ENCODE peak calls at places on chromosome 5, in eight cellular contexts. H is KBM-7, C is left cardiac atrium, F is NCI-H774, M is posterior cingulate gyrus, K is neuronal stem cell, J is IMR-90, P is vagina. E is an unnamed sample.

GRCh38 chr5:14353661-14354474 is 210.7 kb downstream of the TRIO start:
- DNase-seq in H (no peak), C (no peak), F (no peak), M (no peak), K (no peak), J (no peak), P (no peak), E (no peak)

GRCh38 chr5:23506329-23507236 is 826 bp upstream of the PRDM9 start:
- DNase-seq in H (no peak), C (no peak), F (peak; percentile 78), M (no peak), K (no peak), J (no peak), P (no peak), E (peak; percentile 38)

GRCh38 chr5:143679777-143680176 is 132.2 kb upstream of the HMHB1 start:
- DNase-seq in H (no peak), C (no peak), F (no peak), M (no peak), K (no peak), J (peak; percentile 56), P (no peak), E (no peak)

GRCh38 chr5:176319827-176320554 is 41.6 kb downstream of the KIAA1191 start:
- DNase-seq in H (peak; percentile 14), C (no peak), F (no peak), M (no peak), K (no peak), J (peak; percentile 6), P (no peak), E (no peak)

GRCh38 chr5:127409923-127410675 is 107.3 kb upstream of the PRRC1 start:
- DNase-seq in H (no peak), C (no peak), F (no peak), M (no peak), K (no peak), J (no peak), P (no peak), E (no peak)

GRCh38 chr5:135092476-135092875 is 58.4 kb upstream of the PITX1 start:
- DNase-seq in H (no peak), C (no peak), F (no peak), M (no peak), K (no peak), J (no peak), P (no peak), E (no peak)

GRCh38 chr5:1545798-1546355 is 22.1 kb upstream of the LPCAT1 start:
- DNase-seq in H (no peak), C (no peak), F (peak; percentile 99), M (no peak), K (no peak), J (no peak), P (no peak), E (no peak)

GRCh38 chr5:141234109-141234508 is 11.0 kb downstream of the PCDHB14 start:
- DNase-seq in H (no peak), C (no peak), F (no peak), M (no peak), K (no peak), J (peak; percentile 3), P (no peak), E (no peak)

GRCh38 chr5:150778517-150779396 is at the start of gene SMIM3:
- DNase-seq in H (peak; percentile 73), C (peak; percentile 87), F (peak; percentile 19), M (peak; percentile 55), K (peak; percentile 71), J (peak; percentile 63), P (no peak), E (peak; percentile 43)

GRCh38 chr5:166358127-166358840 is 1933.2 kb upstream of the WWC1 start:
- DNase-seq in H (no peak), C (no peak), F (no peak), M (no peak), K (no peak), J (no peak), P (no peak), E (no peak)

GRCh38 chr5:80318212-80318611 is 1.6 kb upstream of the SPZ1 start:
- DNase-seq in H (no peak), C (no peak), F (no peak), M (peak; percentile 29), K (no peak), J (peak; percentile 28), P (no peak), E (no peak)

GRCh38 chr5:76874088-76874581 is 24.3 kb downstream of the S100Z start:
- DNase-seq in H (peak; percentile 81), C (no peak), F (peak; percentile 78), M (no peak), K (no peak), J (no peak), P (no peak), E (no peak)

GRCh38 chr5:143207563-143208364 is 195.7 kb downstream of the NR3C1 start:
- DNase-seq in H (no peak), C (no peak), F (no peak), M (no peak), K (no peak), J (peak; percentile 15), P (no peak), E (no peak)

GRCh38 chr5:112637343-112637742 is 100.3 kb upstream of the APC start:
- DNase-seq in H (no peak), C (no peak), F (no peak), M (no peak), K (no peak), J (no peak), P (no peak), E (no peak)

GRCh38 chr5:164637931-164638521 is 1132.6 kb downstream of the MAT2B start:
- DNase-seq in H (no peak), C (no peak), F (no peak), M (no peak), K (no peak), J (no peak), P (no peak), E (no peak)

GRCh38 chr5:180804129-180804601 is 1.6 kb upstream of the MGAT1 start:
- DNase-seq in H (no peak), C (no peak), F (no peak), M (no peak), K (no peak), J (no peak), P (no peak), E (no peak)

GRCh38 chr5:63570752-63571151 is 391.5 kb downstream of the HTR1A start:
- DNase-seq in H (no peak), C (no peak), F (no peak), M (no peak), K (no peak), J (no peak), P (no peak), E (no peak)

GRCh38 chr5:147483197-147483790 is 26.6 kb downstream of the DPYSL3 start:
- DNase-seq in H (no peak), C (no peak), F (peak; percentile 89), M (no peak), K (no peak), J (peak; percentile 48), P (no peak), E (no peak)

GRCh38 chr5:157828949-157829639 is 29.9 kb downstream of the CLINT1 start:
- DNase-seq in H (peak; percentile 48), C (no peak), F (no peak), M (no peak), K (no peak), J (no peak), P (no peak), E (peak; percentile 10)

GRCh38 chr5:122153774-122154173 is 24.4 kb downstream of the ZNF474 start:
- DNase-seq in H (peak; percentile 49), C (no peak), F (no peak), M (no peak), K (no peak), J (peak; percentile 26), P (no peak), E (no peak)

E was measured in H4.